ENCODE peak calls at places on chromosomes 4 and X, in nine cellular contexts. One of them, this sample, is unnamed.
A peak's percentile ranks its signal among the peaks of the same experiment; 100 is the strongest.

GRCh38 chr4:153764611-153765368 is 5.0 kb upstream of the RNF175 start:
- DNase-seq in T47D: no peak
- DNase-seq in CD4-positive, CD25-positive, alpha-beta regulatory T cell: no peak
- DNase-seq in SK-MEL-5: peak; percentile 38
- DNase-seq in choroid plexus epithelial cell: peak; percentile 45
- DNase-seq in NCI-H2171: no peak
- DNase-seq in ACHN: no peak
- DNase-seq in AG08395: no peak
- DNase-seq in PC-3: no peak
- DNase-seq in this sample: no peak

GRCh38 chr4:8083086-8083825 is 75.4 kb downstream of the ABLIM2 start:
- DNase-seq in PC-3: no peak
- DNase-seq in CD4-positive, CD25-positive, alpha-beta regulatory T cell: no peak
- DNase-seq in NCI-H2171: no peak
- DNase-seq in SK-MEL-5: no peak
- DNase-seq in AG08395: no peak
- DNase-seq in choroid plexus epithelial cell: no peak
- DNase-seq in ACHN: no peak
- DNase-seq in T47D: no peak
- DNase-seq in this sample: no peak

GRCh38 chr4:19772581-19772980 is 479.1 kb upstream of the SLIT2 start:
- DNase-seq in T47D: no peak
- DNase-seq in SK-MEL-5: no peak
- DNase-seq in CD4-positive, CD25-positive, alpha-beta regulatory T cell: no peak
- DNase-seq in PC-3: no peak
- DNase-seq in NCI-H2171: no peak
- DNase-seq in AG08395: no peak
- DNase-seq in ACHN: no peak
- DNase-seq in choroid plexus epithelial cell: no peak
- DNase-seq in this sample: no peak

GRCh38 chrX:134634691-134635090 is 23.6 kb downstream of the PLAC1 start:
- DNase-seq in PC-3: no peak
- DNase-seq in CD4-positive, CD25-positive, alpha-beta regulatory T cell: no peak
- DNase-seq in T47D: no peak
- DNase-seq in AG08395: no peak
- DNase-seq in NCI-H2171: no peak
- DNase-seq in ACHN: no peak
- DNase-seq in choroid plexus epithelial cell: no peak
- DNase-seq in SK-MEL-5: no peak
- DNase-seq in this sample: no peak

GRCh38 chrX:12895856-12896255 is 10.6 kb upstream of the TLR8 start:
- DNase-seq in ACHN: no peak
- DNase-seq in choroid plexus epithelial cell: peak; percentile 6
- DNase-seq in NCI-H2171: no peak
- DNase-seq in AG08395: no peak
- DNase-seq in SK-MEL-5: no peak
- DNase-seq in PC-3: no peak
- DNase-seq in CD4-positive, CD25-positive, alpha-beta regulatory T cell: no peak
- DNase-seq in T47D: no peak
- DNase-seq in this sample: no peak

GRCh38 chr4:175414602-175415001 is 397.5 kb downstream of the GPM6A start:
- DNase-seq in ACHN: no peak
- DNase-seq in SK-MEL-5: no peak
- DNase-seq in choroid plexus epithelial cell: no peak
- DNase-seq in NCI-H2171: no peak
- DNase-seq in CD4-positive, CD25-positive, alpha-beta regulatory T cell: no peak
- DNase-seq in AG08395: no peak
- DNase-seq in PC-3: no peak
- DNase-seq in T47D: no peak
- DNase-seq in this sample: no peak

GRCh38 chrX:19487520-19488200 is 27.6 kb downstream of the MAP3K15 start:
- DNase-seq in PC-3: no peak
- DNase-seq in SK-MEL-5: no peak
- DNase-seq in NCI-H2171: no peak
- DNase-seq in T47D: no peak
- DNase-seq in CD4-positive, CD25-positive, alpha-beta regulatory T cell: no peak
- DNase-seq in ACHN: no peak
- DNase-seq in choroid plexus epithelial cell: no peak
- DNase-seq in AG08395: no peak
- DNase-seq in this sample: no peak

GRCh38 chrX:135490979-135491514 is 29.4 kb upstream of the INTS6L start:
- DNase-seq in SK-MEL-5: no peak
- DNase-seq in ACHN: no peak
- DNase-seq in T47D: no peak
- DNase-seq in choroid plexus epithelial cell: no peak
- DNase-seq in AG08395: no peak
- DNase-seq in PC-3: no peak
- DNase-seq in CD4-positive, CD25-positive, alpha-beta regulatory T cell: no peak
- DNase-seq in NCI-H2171: no peak
- DNase-seq in this sample: no peak

GRCh38 chr4:144582105-144582850 is 63.7 kb upstream of the HHIP start:
- DNase-seq in NCI-H2171: no peak
- DNase-seq in AG08395: no peak
- DNase-seq in SK-MEL-5: no peak
- DNase-seq in choroid plexus epithelial cell: peak; percentile 31
- DNase-seq in PC-3: peak; percentile 93
- DNase-seq in ACHN: no peak
- DNase-seq in T47D: no peak
- DNase-seq in CD4-positive, CD25-positive, alpha-beta regulatory T cell: no peak
- DNase-seq in this sample: no peak

GRCh38 chr4:25826074-25826752 is 36.6 kb downstream of the SEL1L3 start:
- DNase-seq in NCI-H2171: no peak
- DNase-seq in choroid plexus epithelial cell: no peak
- DNase-seq in PC-3: no peak
- DNase-seq in ACHN: no peak
- DNase-seq in CD4-positive, CD25-positive, alpha-beta regulatory T cell: no peak
- DNase-seq in SK-MEL-5: no peak
- DNase-seq in T47D: no peak
- DNase-seq in AG08395: no peak
- DNase-seq in this sample: no peak

GRCh38 chrX:34546366-34546765 is 110.7 kb downstream of the TMEM47 start:
- DNase-seq in ACHN: no peak
- DNase-seq in AG08395: no peak
- DNase-seq in T47D: no peak
- DNase-seq in NCI-H2171: no peak
- DNase-seq in CD4-positive, CD25-positive, alpha-beta regulatory T cell: no peak
- DNase-seq in SK-MEL-5: no peak
- DNase-seq in choroid plexus epithelial cell: peak; percentile 4
- DNase-seq in PC-3: no peak
- DNase-seq in this sample: no peak

GRCh38 chrX:10989386-10989785 is 121.7 kb upstream of the HCCS start:
- DNase-seq in AG08395: no peak
- DNase-seq in T47D: no peak
- DNase-seq in CD4-positive, CD25-positive, alpha-beta regulatory T cell: no peak
- DNase-seq in ACHN: peak; percentile 19
- DNase-seq in PC-3: no peak
- DNase-seq in SK-MEL-5: no peak
- DNase-seq in NCI-H2171: no peak
- DNase-seq in choroid plexus epithelial cell: peak; percentile 13
- DNase-seq in this sample: no peak

GRCh38 chr4:66927937-66928336 is 617.4 kb downstream of the CENPC start:
- DNase-seq in CD4-positive, CD25-positive, alpha-beta regulatory T cell: no peak
- DNase-seq in T47D: no peak
- DNase-seq in choroid plexus epithelial cell: no peak
- DNase-seq in ACHN: no peak
- DNase-seq in SK-MEL-5: no peak
- DNase-seq in NCI-H2171: peak; percentile 85
- DNase-seq in AG08395: no peak
- DNase-seq in PC-3: no peak
- DNase-seq in this sample: no peak

GRCh38 chr4:41661447-41662076 is 87.0 kb downstream of the PHOX2B start:
- DNase-seq in ACHN: peak; percentile 25
- DNase-seq in choroid plexus epithelial cell: peak; percentile 77
- DNase-seq in SK-MEL-5: peak; percentile 62
- DNase-seq in NCI-H2171: no peak
- DNase-seq in AG08395: peak; percentile 69
- DNase-seq in CD4-positive, CD25-positive, alpha-beta regulatory T cell: peak; percentile 35
- DNase-seq in T47D: peak; percentile 65
- DNase-seq in PC-3: peak; percentile 67
- DNase-seq in this sample: peak; percentile 42

GRCh38 chr4:180932365-180933001 is 1310.7 kb upstream of the TENM3 start:
- DNase-seq in SK-MEL-5: no peak
- DNase-seq in AG08395: no peak
- DNase-seq in ACHN: no peak
- DNase-seq in NCI-H2171: no peak
- DNase-seq in CD4-positive, CD25-positive, alpha-beta regulatory T cell: no peak
- DNase-seq in choroid plexus epithelial cell: peak; percentile 1
- DNase-seq in PC-3: no peak
- DNase-seq in T47D: no peak
- DNase-seq in this sample: no peak

GRCh38 chrX:108186811-108187210 is 95.2 kb downstream of the ATG4A start:
- DNase-seq in NCI-H2171: no peak
- DNase-seq in AG08395: peak; percentile 46
- DNase-seq in CD4-positive, CD25-positive, alpha-beta regulatory T cell: no peak
- DNase-seq in PC-3: peak; percentile 86
- DNase-seq in T47D: no peak
- DNase-seq in ACHN: peak; percentile 56
- DNase-seq in choroid plexus epithelial cell: peak; percentile 85
- DNase-seq in SK-MEL-5: peak; percentile 7
- DNase-seq in this sample: peak; percentile 76

GRCh38 chr4:29423836-29424721 is 1296.1 kb upstream of the PCDH7 start:
- DNase-seq in choroid plexus epithelial cell: peak; percentile 63
- DNase-seq in NCI-H2171: no peak
- DNase-seq in PC-3: peak; percentile 72
- DNase-seq in AG08395: peak; percentile 20
- DNase-seq in CD4-positive, CD25-positive, alpha-beta regulatory T cell: no peak
- DNase-seq in SK-MEL-5: no peak
- DNase-seq in T47D: no peak
- DNase-seq in ACHN: peak; percentile 66
- DNase-seq in this sample: peak; percentile 20

GRCh38 chr4:158796370-158797140 is 27.7 kb downstream of the FNIP2 start:
- DNase-seq in choroid plexus epithelial cell: peak; percentile 57
- DNase-seq in CD4-positive, CD25-positive, alpha-beta regulatory T cell: no peak
- DNase-seq in SK-MEL-5: no peak
- DNase-seq in AG08395: peak; percentile 58
- DNase-seq in PC-3: no peak
- DNase-seq in ACHN: peak; percentile 53
- DNase-seq in T47D: no peak
- DNase-seq in NCI-H2171: no peak
- DNase-seq in this sample: no peak

GRCh38 chrX:43644124-43644701 is 11.9 kb upstream of the MAOA start:
- DNase-seq in T47D: no peak
- DNase-seq in SK-MEL-5: peak; percentile 5
- DNase-seq in PC-3: peak; percentile 75
- DNase-seq in ACHN: peak; percentile 19
- DNase-seq in CD4-positive, CD25-positive, alpha-beta regulatory T cell: no peak
- DNase-seq in choroid plexus epithelial cell: peak; percentile 89
- DNase-seq in AG08395: peak; percentile 63
- DNase-seq in NCI-H2171: no peak
- DNase-seq in this sample: peak; percentile 24

GRCh38 chr4:40152642-40153041 is 44.2 kb upstream of the RHOH start:
- DNase-seq in CD4-positive, CD25-positive, alpha-beta regulatory T cell: peak; percentile 68
- DNase-seq in PC-3: no peak
- DNase-seq in choroid plexus epithelial cell: no peak
- DNase-seq in NCI-H2171: no peak
- DNase-seq in SK-MEL-5: no peak
- DNase-seq in ACHN: no peak
- DNase-seq in AG08395: no peak
- DNase-seq in T47D: no peak
- DNase-seq in this sample: no peak

GRCh38 chr4:54281060-54281781 is 52.1 kb downstream of the PDGFRA start:
- DNase-seq in T47D: no peak
- DNase-seq in PC-3: peak; percentile 90
- DNase-seq in SK-MEL-5: peak; percentile 7
- DNase-seq in CD4-positive, CD25-positive, alpha-beta regulatory T cell: no peak
- DNase-seq in choroid plexus epithelial cell: peak; percentile 78
- DNase-seq in NCI-H2171: no peak
- DNase-seq in ACHN: peak; percentile 39
- DNase-seq in AG08395: peak; percentile 94
- DNase-seq in this sample: peak; percentile 39

GRCh38 chrX:109327271-109327670 is 154.6 kb downstream of the GUCY2F start:
- DNase-seq in T47D: no peak
- DNase-seq in SK-MEL-5: no peak
- DNase-seq in NCI-H2171: no peak
- DNase-seq in PC-3: no peak
- DNase-seq in AG08395: no peak
- DNase-seq in ACHN: no peak
- DNase-seq in choroid plexus epithelial cell: no peak
- DNase-seq in CD4-positive, CD25-positive, alpha-beta regulatory T cell: no peak
- DNase-seq in this sample: no peak

GRCh38 chr4:64551125-64551524 is 141.9 kb upstream of the TECRL start:
- DNase-seq in SK-MEL-5: no peak
- DNase-seq in ACHN: no peak
- DNase-seq in AG08395: no peak
- DNase-seq in choroid plexus epithelial cell: no peak
- DNase-seq in CD4-positive, CD25-positive, alpha-beta regulatory T cell: no peak
- DNase-seq in T47D: no peak
- DNase-seq in NCI-H2171: no peak
- DNase-seq in PC-3: no peak
- DNase-seq in this sample: no peak

GRCh38 chrX:43939187-43939926 is 33.8 kb downstream of the NDP start:
- DNase-seq in ACHN: no peak
- DNase-seq in T47D: peak; percentile 49
- DNase-seq in NCI-H2171: no peak
- DNase-seq in PC-3: peak; percentile 36
- DNase-seq in SK-MEL-5: peak; percentile 23
- DNase-seq in choroid plexus epithelial cell: peak; percentile 16
- DNase-seq in CD4-positive, CD25-positive, alpha-beta regulatory T cell: peak; percentile 5
- DNase-seq in AG08395: no peak
- DNase-seq in this sample: peak; percentile 5

GRCh38 chr4:180350866-180351350 is 1892.3 kb upstream of the TENM3 start:
- DNase-seq in T47D: no peak
- DNase-seq in ACHN: no peak
- DNase-seq in SK-MEL-5: no peak
- DNase-seq in AG08395: no peak
- DNase-seq in choroid plexus epithelial cell: no peak
- DNase-seq in PC-3: no peak
- DNase-seq in CD4-positive, CD25-positive, alpha-beta regulatory T cell: no peak
- DNase-seq in NCI-H2171: no peak
- DNase-seq in this sample: no peak

GRCh38 chr4:84389406-84389805 is 109.7 kb downstream of the NKX6-1 start:
- DNase-seq in T47D: no peak
- DNase-seq in CD4-positive, CD25-positive, alpha-beta regulatory T cell: no peak
- DNase-seq in ACHN: peak; percentile 48
- DNase-seq in choroid plexus epithelial cell: no peak
- DNase-seq in NCI-H2171: no peak
- DNase-seq in SK-MEL-5: no peak
- DNase-seq in PC-3: peak; percentile 43
- DNase-seq in AG08395: peak; percentile 53
- DNase-seq in this sample: no peak

GRCh38 chrX:28586891-28587635 is at the start of gene IL1RAPL1:
- DNase-seq in CD4-positive, CD25-positive, alpha-beta regulatory T cell: no peak
- DNase-seq in T47D: peak; percentile 48
- DNase-seq in NCI-H2171: no peak
- DNase-seq in AG08395: peak; percentile 31
- DNase-seq in PC-3: peak; percentile 67
- DNase-seq in SK-MEL-5: peak; percentile 51
- DNase-seq in choroid plexus epithelial cell: peak; percentile 84
- DNase-seq in ACHN: peak; percentile 13
- DNase-seq in this sample: peak; percentile 40

GRCh38 chr4:27836505-27836904 is 975.9 kb downstream of the STIM2 start:
- DNase-seq in T47D: no peak
- DNase-seq in choroid plexus epithelial cell: peak; percentile 6
- DNase-seq in SK-MEL-5: no peak
- DNase-seq in NCI-H2171: no peak
- DNase-seq in AG08395: no peak
- DNase-seq in CD4-positive, CD25-positive, alpha-beta regulatory T cell: no peak
- DNase-seq in ACHN: no peak
- DNase-seq in PC-3: no peak
- DNase-seq in this sample: no peak

GRCh38 chr4:112422644-112423043 is 93.3 kb downstream of the NEUROG2 start:
- DNase-seq in PC-3: no peak
- DNase-seq in choroid plexus epithelial cell: peak; percentile 14
- DNase-seq in T47D: no peak
- DNase-seq in CD4-positive, CD25-positive, alpha-beta regulatory T cell: no peak
- DNase-seq in SK-MEL-5: no peak
- DNase-seq in NCI-H2171: no peak
- DNase-seq in ACHN: no peak
- DNase-seq in AG08395: no peak
- DNase-seq in this sample: no peak

GRCh38 chr4:8773124-8773931 is 98.3 kb downstream of the HMX1 start:
- DNase-seq in SK-MEL-5: no peak
- DNase-seq in PC-3: no peak
- DNase-seq in NCI-H2171: no peak
- DNase-seq in choroid plexus epithelial cell: no peak
- DNase-seq in AG08395: no peak
- DNase-seq in CD4-positive, CD25-positive, alpha-beta regulatory T cell: no peak
- DNase-seq in T47D: no peak
- DNase-seq in ACHN: no peak
- DNase-seq in this sample: no peak

GRCh38 chr4:70705146-70705855 is 16.5 kb upstream of the RUFY3 start:
- DNase-seq in ACHN: peak; percentile 78
- DNase-seq in AG08395: peak; percentile 66
- DNase-seq in PC-3: peak; percentile 88
- DNase-seq in CD4-positive, CD25-positive, alpha-beta regulatory T cell: peak; percentile 65
- DNase-seq in NCI-H2171: peak; percentile 57
- DNase-seq in T47D: peak; percentile 68
- DNase-seq in choroid plexus epithelial cell: peak; percentile 54
- DNase-seq in SK-MEL-5: peak; percentile 60
- DNase-seq in this sample: peak; percentile 49